ENCODE peak calls at places on chromosome 17, in four cellular contexts. One of them, this sample, is unnamed.

GRCh38 chr17:75365009-75365930 is 40.2 kb downstream of the GRB2 start:
- DNase-seq in colonic mucosa: no peak
- DNase-seq in IMR-90: no peak
- DNase-seq in stomach: no peak
- DNase-seq in this sample: no peak

GRCh38 chr17:66737524-66737923 is 97.4 kb upstream of the CACNG5 start:
- DNase-seq in colonic mucosa: no peak
- DNase-seq in IMR-90: peak; percentile 49
- DNase-seq in stomach: no peak
- DNase-seq in this sample: no peak

GRCh38 chr17:8072339-8072726 is 15.2 kb downstream of the ALOX12B start:
- DNase-seq in colonic mucosa: no peak
- DNase-seq in IMR-90: no peak
- DNase-seq in stomach: no peak
- DNase-seq in this sample: no peak

GRCh38 chr17:48893646-48894508 is 1.3 kb downstream of the ATP5MC1 start:
- DNase-seq in colonic mucosa: no peak
- DNase-seq in IMR-90: no peak
- DNase-seq in stomach: no peak
- DNase-seq in this sample: no peak

GRCh38 chr17:49676276-49676868 is 1.5 kb downstream of the SPOP start:
- DNase-seq in colonic mucosa: no peak
- DNase-seq in IMR-90: peak; percentile 38
- DNase-seq in stomach: no peak
- DNase-seq in this sample: no peak

GRCh38 chr17:42676424-42677011 is at the start of gene PLEKHH3:
- DNase-seq in colonic mucosa: no peak
- DNase-seq in IMR-90: no peak
- DNase-seq in stomach: no peak
- DNase-seq in this sample: no peak

GRCh38 chr17:2400474-2400866 is 390 bp downstream of the MNT start:
- DNase-seq in colonic mucosa: peak; percentile 70
- DNase-seq in IMR-90: no peak
- DNase-seq in stomach: peak; percentile 54
- DNase-seq in this sample: no peak

GRCh38 chr17:82167028-82167427 is 45.6 kb downstream of the CCDC57 start:
- DNase-seq in colonic mucosa: no peak
- DNase-seq in IMR-90: no peak
- DNase-seq in stomach: no peak
- DNase-seq in this sample: no peak

GRCh38 chr17:75396781-75397180 is 8.7 kb downstream of the GRB2 start:
- DNase-seq in colonic mucosa: no peak
- DNase-seq in IMR-90: no peak
- DNase-seq in stomach: no peak
- DNase-seq in this sample: no peak

GRCh38 chr17:83091257-83092141 is 12.1 kb downstream of the METRNL start:
- DNase-seq in colonic mucosa: peak; percentile 93
- DNase-seq in IMR-90: no peak
- DNase-seq in stomach: peak; percentile 89
- DNase-seq in this sample: no peak

GRCh38 chr17:75078097-75079022 is 9.4 kb upstream of the SLC16A5 start:
- DNase-seq in colonic mucosa: peak; percentile 58
- DNase-seq in IMR-90: peak; percentile 78
- DNase-seq in stomach: no peak
- DNase-seq in this sample: peak; percentile 68

DNA sequence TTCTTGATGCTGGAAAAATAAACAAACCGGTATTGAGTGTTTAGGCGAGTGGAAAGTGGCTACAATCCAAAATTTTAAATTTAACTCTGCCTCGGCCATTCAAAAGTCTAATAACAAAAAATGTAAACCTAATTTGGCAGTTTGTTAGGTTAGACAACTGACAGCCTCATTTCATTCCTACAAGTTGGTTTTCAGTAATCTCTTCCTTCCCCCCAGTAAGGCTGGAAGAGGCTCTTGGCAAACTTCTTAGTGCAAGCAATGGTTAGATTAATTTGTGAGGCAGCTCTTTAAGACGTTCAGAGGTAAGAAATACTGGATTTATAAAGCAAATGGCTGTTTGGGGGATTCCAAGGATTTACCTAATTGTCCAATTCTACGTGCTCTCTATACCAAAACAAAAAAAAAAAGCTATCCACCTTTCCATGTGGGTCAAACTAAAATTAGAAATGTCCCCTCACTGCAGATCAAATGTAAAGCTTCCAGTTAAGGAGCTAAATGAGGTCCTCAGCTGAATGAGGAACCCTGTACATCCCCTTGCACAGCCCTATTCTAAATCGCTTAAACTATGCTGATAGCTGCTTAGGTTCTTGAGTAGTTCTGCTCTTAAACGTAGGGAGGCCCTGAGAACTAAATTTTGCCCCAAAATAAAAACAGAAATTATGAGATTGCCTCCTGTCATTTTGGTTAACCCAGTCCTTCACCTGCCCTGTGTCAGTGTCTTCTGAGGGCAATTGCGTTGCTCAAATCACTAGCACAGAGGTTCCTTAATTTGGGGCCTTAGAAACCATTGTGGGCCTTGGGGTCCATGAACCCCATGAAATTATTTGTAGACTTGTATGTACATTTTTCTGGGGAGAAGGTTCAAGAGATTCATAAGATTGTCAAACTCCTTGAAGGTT is 2.9 kb downstream of the HEXIM1 start:
- DNase-seq in colonic mucosa: no peak
- DNase-seq in IMR-90: no peak
- DNase-seq in stomach: no peak
- DNase-seq in this sample: no peak
- H3K4me3 ChIP-seq in colonic mucosa: peak overlapping the region; percentile 65
- H3K4me3 ChIP-seq in IMR-90: peak overlapping the region; percentile 56
- H3K4me3 ChIP-seq in stomach: peak overlapping the region; percentile 82
- H3K4me3 ChIP-seq in this sample: peak overlapping the region; percentile 96

DNA sequence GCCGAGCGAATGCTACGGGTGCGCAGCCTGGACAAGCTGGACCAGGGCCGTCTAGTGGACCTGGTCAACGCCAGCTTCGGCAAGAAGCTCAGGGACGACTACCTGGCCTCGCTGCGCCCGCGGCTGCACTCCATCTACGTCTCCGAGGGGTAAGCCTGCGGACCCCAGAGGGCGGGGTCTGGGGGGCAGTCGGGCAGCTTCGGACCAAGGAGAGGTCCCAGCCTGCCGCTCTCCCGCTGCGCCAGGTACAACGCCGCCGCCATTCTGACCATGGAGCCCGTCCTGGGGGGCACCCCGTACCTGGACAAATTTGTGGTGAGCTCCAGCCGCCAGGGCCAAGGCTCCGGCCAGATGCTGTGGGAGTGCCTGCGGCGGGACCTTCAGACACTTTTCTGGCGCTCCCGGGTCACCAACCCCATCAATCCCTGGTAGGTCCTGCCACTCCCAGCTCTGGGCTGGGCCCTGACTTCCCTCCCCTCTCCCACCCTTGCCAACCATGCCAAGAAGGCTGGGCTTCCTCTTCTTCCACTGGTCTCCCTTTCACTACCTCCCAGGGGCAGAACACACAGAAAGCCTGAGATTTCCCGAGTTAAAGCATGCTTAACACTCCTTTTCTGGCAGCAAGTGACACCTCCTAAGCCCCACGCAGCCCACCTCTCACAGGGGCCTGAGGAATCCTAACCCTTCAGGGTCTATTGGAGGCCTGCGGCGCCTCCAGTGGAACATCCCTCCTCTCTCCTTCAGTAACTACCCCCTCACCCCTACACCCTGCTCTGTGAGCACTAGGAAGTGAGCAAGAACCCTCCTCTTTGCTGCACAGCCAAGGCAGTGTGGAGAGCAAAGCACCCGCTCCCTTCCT is 3.2 kb downstream of the NAGS start:
- DNase-seq in colonic mucosa: peak; percentile 60
- DNase-seq in IMR-90: no peak
- DNase-seq in stomach: no peak
- DNase-seq in this sample: no peak
- TF ChIP-seq CTCF in colonic mucosa: no peak
- TF ChIP-seq CTCF in IMR-90: no peak
- TF ChIP-seq CTCF in stomach: no peak
- TF ChIP-seq CTCF in this sample: no peak

GRCh38 chr17:68513932-68514331 is 1.7 kb downstream of the PRKAR1A start:
- DNase-seq in colonic mucosa: no peak
- DNase-seq in IMR-90: no peak
- DNase-seq in stomach: no peak
- DNase-seq in this sample: no peak
- H3K4me3 ChIP-seq in colonic mucosa: peak overlapping the region; percentile 90
- H3K4me3 ChIP-seq in IMR-90: peak overlapping the region; percentile 77
- H3K4me3 ChIP-seq in stomach: peak overlapping the region; percentile 83
- H3K4me3 ChIP-seq in this sample: peak overlapping the region; percentile 99

GRCh38 chr17:61450641-61451537 is 1.3 kb upstream of the TBX4 start:
- DNase-seq in colonic mucosa: no peak
- DNase-seq in IMR-90: no peak
- DNase-seq in stomach: no peak
- DNase-seq in this sample: no peak
- TF ChIP-seq CTCF in colonic mucosa: no peak
- TF ChIP-seq CTCF in IMR-90: no peak
- TF ChIP-seq CTCF in stomach: no peak
- TF ChIP-seq CTCF in this sample: no peak

DNA sequence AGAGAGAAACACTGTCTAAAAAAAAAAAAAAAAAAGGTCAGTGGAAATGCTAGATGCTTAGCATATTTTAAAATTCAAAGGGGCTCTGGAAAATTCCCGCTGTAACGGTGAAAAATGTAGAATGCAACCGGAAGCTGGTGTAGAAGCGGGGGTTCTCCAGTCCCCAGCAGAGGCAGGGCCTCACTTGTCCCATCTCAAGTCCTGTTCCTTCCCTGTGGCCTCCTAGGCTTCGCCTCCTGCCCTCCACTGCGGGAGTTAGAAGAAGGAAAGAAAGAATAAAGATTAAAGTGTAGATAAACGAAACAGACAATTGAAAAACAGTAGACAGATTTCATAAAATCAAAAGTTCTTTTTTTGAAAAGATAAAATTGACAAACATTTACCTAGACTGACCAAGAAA is 14.8 kb upstream of the ZNF287 start:
- DNase-seq in colonic mucosa: no peak
- DNase-seq in IMR-90: no peak
- DNase-seq in stomach: no peak
- DNase-seq in this sample: no peak
- H3K4me3 ChIP-seq in colonic mucosa: no peak overlapping the region
- H3K4me3 ChIP-seq in IMR-90: no peak overlapping the region
- H3K4me3 ChIP-seq in stomach: no peak overlapping the region
- H3K4me3 ChIP-seq in this sample: no peak overlapping the region

GRCh38 chr17:40190197-40191021 is 13.1 kb downstream of the RAPGEFL1 start:
- DNase-seq in colonic mucosa: no peak
- DNase-seq in IMR-90: no peak
- DNase-seq in stomach: no peak
- DNase-seq in this sample: no peak
- TF ChIP-seq CTCF in colonic mucosa: no peak
- TF ChIP-seq CTCF in IMR-90: peak; percentile 38
- TF ChIP-seq CTCF in stomach: peak; percentile 18
- TF ChIP-seq CTCF in this sample: peak; percentile 59

DNA sequence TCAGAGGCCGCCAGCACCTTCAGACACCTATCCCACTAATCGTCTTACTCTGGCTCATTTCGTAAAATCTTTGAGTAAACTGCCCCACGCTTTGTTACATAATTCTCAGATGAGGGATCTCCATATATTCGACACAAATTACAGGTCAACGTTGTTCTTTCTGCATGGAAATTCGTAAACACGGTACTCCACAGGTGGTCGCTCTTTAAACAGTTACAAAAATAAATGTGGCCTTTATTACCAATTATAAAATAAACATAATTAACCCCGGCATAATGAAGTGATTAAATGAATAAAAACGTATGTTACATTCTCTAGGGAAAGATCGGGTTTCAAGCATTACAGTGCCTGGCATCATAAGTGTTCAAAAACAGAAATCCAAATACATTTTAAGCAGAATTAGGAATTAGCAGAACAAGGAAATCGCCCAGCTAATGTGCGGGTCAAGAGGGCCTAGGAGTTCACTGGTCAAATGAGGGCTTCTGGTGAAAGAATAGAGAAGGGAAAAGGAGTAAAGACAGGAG is 943 bp upstream of the PIP4K2B start:
- DNase-seq in colonic mucosa: no peak
- DNase-seq in IMR-90: no peak
- DNase-seq in stomach: no peak
- DNase-seq in this sample: no peak
- H3K4me3 ChIP-seq in colonic mucosa: peak overlapping the region; percentile 79
- H3K4me3 ChIP-seq in IMR-90: peak overlapping the region; percentile 55
- H3K4me3 ChIP-seq in stomach: peak overlapping the region; percentile 88
- H3K4me3 ChIP-seq in this sample: peak overlapping the region; percentile 72